ENCODE peak calls at places on chromosome 13, in six cellular contexts. One of them, this sample, is unnamed.

GRCh38 chr13:33153421-33154381 is 131.9 kb downstream of the STARD13 start:
- DNase-seq in GM12878: no peak
- DNase-seq in HepG2: peak; percentile 10
- DNase-seq in endothelial cell of umbilical vein: peak; percentile 96
- DNase-seq in K562: no peak
- DNase-seq in A549: no peak
- DNase-seq in this sample: no peak

GRCh38 chr13:66518068-66518467 is 712.1 kb downstream of the PCDH9 start:
- DNase-seq in GM12878: no peak
- DNase-seq in HepG2: no peak
- DNase-seq in endothelial cell of umbilical vein: no peak
- DNase-seq in K562: no peak
- DNase-seq in A549: no peak
- DNase-seq in this sample: no peak

GRCh38 chr13:73059460-73060250 is 850 bp downstream of the KLF5 start:
- DNase-seq in GM12878: no peak
- DNase-seq in HepG2: peak; percentile 52
- DNase-seq in endothelial cell of umbilical vein: peak; percentile 16
- DNase-seq in K562: peak; percentile 45
- DNase-seq in A549: no peak
- DNase-seq in this sample: peak; percentile 26

GRCh38 chr13:46721054-46721453 is 75.9 kb downstream of the ESD start:
- DNase-seq in GM12878: no peak
- DNase-seq in HepG2: peak; percentile 33
- DNase-seq in endothelial cell of umbilical vein: peak; percentile 83
- DNase-seq in K562: peak; percentile 50
- DNase-seq in A549: peak; percentile 6
- DNase-seq in this sample: peak; percentile 57

GRCh38 chr13:110897521-110897920 is 17.3 kb downstream of the ANKRD10 start:
- DNase-seq in GM12878: no peak
- DNase-seq in HepG2: no peak
- DNase-seq in endothelial cell of umbilical vein: no peak
- DNase-seq in K562: no peak
- DNase-seq in A549: no peak
- DNase-seq in this sample: no peak

GRCh38 chr13:51995677-51996551 is 15.3 kb downstream of the ATP7B start:
- DNase-seq in GM12878: no peak
- DNase-seq in HepG2: no peak
- DNase-seq in endothelial cell of umbilical vein: peak; percentile 30
- DNase-seq in K562: peak; percentile 51
- DNase-seq in A549: no peak
- DNase-seq in this sample: peak; percentile 25

GRCh38 chr13:95553614-95554385 is 1.3 kb downstream of the CLDN10 start:
- DNase-seq in GM12878: no peak
- DNase-seq in HepG2: no peak
- DNase-seq in endothelial cell of umbilical vein: no peak
- DNase-seq in K562: no peak
- DNase-seq in A549: no peak
- DNase-seq in this sample: no peak

GRCh38 chr13:110874508-110874960 is 40.3 kb downstream of the ANKRD10 start:
- DNase-seq in GM12878: no peak
- DNase-seq in HepG2: peak; percentile 37
- DNase-seq in endothelial cell of umbilical vein: peak; percentile 43
- DNase-seq in K562: peak; percentile 90
- DNase-seq in A549: peak; percentile 68
- DNase-seq in this sample: peak; percentile 71

GRCh38 chr13:53501387-53501786 is 472.8 kb downstream of the OLFM4 start:
- DNase-seq in GM12878: no peak
- DNase-seq in HepG2: no peak
- DNase-seq in endothelial cell of umbilical vein: no peak
- DNase-seq in K562: no peak
- DNase-seq in A549: no peak
- DNase-seq in this sample: no peak

GRCh38 chr13:31049833-31050232 is 111.9 kb downstream of the HSPH1 start:
- DNase-seq in GM12878: no peak
- DNase-seq in HepG2: no peak
- DNase-seq in endothelial cell of umbilical vein: no peak
- DNase-seq in K562: no peak
- DNase-seq in A549: no peak
- DNase-seq in this sample: no peak

GRCh38 chr13:59687028-59687427 is 476.7 kb downstream of the DIAPH3 start:
- DNase-seq in GM12878: no peak
- DNase-seq in HepG2: no peak
- DNase-seq in endothelial cell of umbilical vein: no peak
- DNase-seq in K562: no peak
- DNase-seq in A549: no peak
- DNase-seq in this sample: no peak

GRCh38 chr13:84994582-84994981 is 804.6 kb downstream of the SLITRK6 start:
- DNase-seq in GM12878: no peak
- DNase-seq in HepG2: peak; percentile 69
- DNase-seq in endothelial cell of umbilical vein: no peak
- DNase-seq in K562: no peak
- DNase-seq in A549: peak; percentile 2
- DNase-seq in this sample: no peak

GRCh38 chr13:105428816-105429215 is 1106.6 kb downstream of the EFNB2 start:
- DNase-seq in GM12878: no peak
- DNase-seq in HepG2: no peak
- DNase-seq in endothelial cell of umbilical vein: no peak
- DNase-seq in K562: no peak
- DNase-seq in A549: no peak
- DNase-seq in this sample: no peak

GRCh38 chr13:79810018-79810417 is 329.1 kb downstream of the NDFIP2 start:
- DNase-seq in GM12878: no peak
- DNase-seq in HepG2: no peak
- DNase-seq in endothelial cell of umbilical vein: no peak
- DNase-seq in K562: no peak
- DNase-seq in A549: no peak
- DNase-seq in this sample: no peak

GRCh38 chr13:59633290-59633689 is 530.4 kb downstream of the DIAPH3 start:
- DNase-seq in GM12878: no peak
- DNase-seq in HepG2: no peak
- DNase-seq in endothelial cell of umbilical vein: peak; percentile 81
- DNase-seq in K562: no peak
- DNase-seq in A549: no peak
- DNase-seq in this sample: no peak

GRCh38 chr13:52615817-52616216 is 26.4 kb upstream of the HNRNPA1L2 start:
- DNase-seq in GM12878: no peak
- DNase-seq in HepG2: peak; percentile 43
- DNase-seq in endothelial cell of umbilical vein: no peak
- DNase-seq in K562: peak; percentile 9
- DNase-seq in A549: peak; percentile 8
- DNase-seq in this sample: peak; percentile 37

GRCh38 chr13:72849571-72849970 is 67.6 kb downstream of the PIBF1 start:
- DNase-seq in GM12878: no peak
- DNase-seq in HepG2: no peak
- DNase-seq in endothelial cell of umbilical vein: no peak
- DNase-seq in K562: no peak
- DNase-seq in A549: no peak
- DNase-seq in this sample: no peak

GRCh38 chr13:33123066-33123940 is 107.1 kb downstream of the KL start:
- DNase-seq in GM12878: no peak
- DNase-seq in HepG2: peak; percentile 32
- DNase-seq in endothelial cell of umbilical vein: peak; percentile 65
- DNase-seq in K562: no peak
- DNase-seq in A549: no peak
- DNase-seq in this sample: peak; percentile 61

GRCh38 chr13:38384171-38384570 is 34.5 kb downstream of the UFM1 start:
- DNase-seq in GM12878: no peak
- DNase-seq in HepG2: no peak
- DNase-seq in endothelial cell of umbilical vein: no peak
- DNase-seq in K562: no peak
- DNase-seq in A549: no peak
- DNase-seq in this sample: no peak

GRCh38 chr13:110610955-110611595 is 4.3 kb upstream of the NAXD start:
- DNase-seq in GM12878: peak; percentile 63
- DNase-seq in HepG2: no peak
- DNase-seq in endothelial cell of umbilical vein: no peak
- DNase-seq in K562: no peak
- DNase-seq in A549: no peak
- DNase-seq in this sample: no peak

GRCh38 chr13:31111136-31111535 is 50.6 kb downstream of the HSPH1 start:
- DNase-seq in GM12878: no peak
- DNase-seq in HepG2: no peak
- DNase-seq in endothelial cell of umbilical vein: no peak
- DNase-seq in K562: no peak
- DNase-seq in A549: no peak
- DNase-seq in this sample: peak; percentile 14

GRCh38 chr13:112066624-112067004 is 335 bp upstream of the SOX1 start:
- DNase-seq in GM12878: no peak
- DNase-seq in HepG2: no peak
- DNase-seq in endothelial cell of umbilical vein: no peak
- DNase-seq in K562: no peak
- DNase-seq in A549: no peak
- DNase-seq in this sample: no peak

GRCh38 chr13:95033890-95034289 is 267.4 kb downstream of the ABCC4 start:
- DNase-seq in GM12878: no peak
- DNase-seq in HepG2: no peak
- DNase-seq in endothelial cell of umbilical vein: no peak
- DNase-seq in K562: no peak
- DNase-seq in A549: no peak
- DNase-seq in this sample: no peak

GRCh38 chr13:82654851-82655517 is 1227.3 kb downstream of the SLITRK1 start:
- DNase-seq in GM12878: no peak
- DNase-seq in HepG2: no peak
- DNase-seq in endothelial cell of umbilical vein: no peak
- DNase-seq in K562: no peak
- DNase-seq in A549: no peak
- DNase-seq in this sample: no peak

GRCh38 chr13:85236431-85236830 is 562.8 kb downstream of the SLITRK6 start:
- DNase-seq in GM12878: no peak
- DNase-seq in HepG2: no peak
- DNase-seq in endothelial cell of umbilical vein: peak; percentile 74
- DNase-seq in K562: no peak
- DNase-seq in A549: no peak
- DNase-seq in this sample: no peak

GRCh38 chr13:114313061-114313860 is 1.0 kb upstream of the CHAMP1 start:
- DNase-seq in GM12878: peak; percentile 63
- DNase-seq in HepG2: no peak
- DNase-seq in endothelial cell of umbilical vein: peak; percentile 29
- DNase-seq in K562: peak; percentile 47
- DNase-seq in A549: no peak
- DNase-seq in this sample: peak; percentile 46
- TF ChIP-seq POLR2A in GM12878: peak; percentile 28
- TF ChIP-seq POLR2A in HepG2: no peak
- TF ChIP-seq POLR2A in endothelial cell of umbilical vein: no peak
- TF ChIP-seq POLR2A in K562: peak; percentile 44
- TF ChIP-seq POLR2A in A549: no peak
- TF ChIP-seq POLR2A in this sample: no peak

GRCh38 chr13:63435668-63436275 is 2020.1 kb upstream of the PCDH20 start:
- DNase-seq in GM12878: no peak
- DNase-seq in HepG2: no peak
- DNase-seq in endothelial cell of umbilical vein: peak; percentile 24
- DNase-seq in K562: no peak
- DNase-seq in A549: no peak
- DNase-seq in this sample: peak; percentile 16
- H3K4me3 ChIP-seq in GM12878: no peak overlapping the region
- H3K4me3 ChIP-seq in HepG2: no peak overlapping the region
- H3K4me3 ChIP-seq in endothelial cell of umbilical vein: no peak overlapping the region
- H3K4me3 ChIP-seq in K562: no peak overlapping the region
- H3K4me3 ChIP-seq in A549: no peak overlapping the region
- H3K4me3 ChIP-seq in this sample: no peak overlapping the region

GRCh38 chr13:80921971-80922370 is 581.0 kb upstream of the SPRY2 start:
- DNase-seq in GM12878: no peak
- DNase-seq in HepG2: no peak
- DNase-seq in endothelial cell of umbilical vein: no peak
- DNase-seq in K562: no peak
- DNase-seq in A549: no peak
- DNase-seq in this sample: no peak
- TF ChIP-seq MYC in GM12878: no peak
- TF ChIP-seq MYC in HepG2: no peak
- TF ChIP-seq MYC in endothelial cell of umbilical vein: no peak
- TF ChIP-seq MYC in K562: no peak
- TF ChIP-seq MYC in A549: no peak
- TF ChIP-seq MYC in this sample: no peak

DNA sequence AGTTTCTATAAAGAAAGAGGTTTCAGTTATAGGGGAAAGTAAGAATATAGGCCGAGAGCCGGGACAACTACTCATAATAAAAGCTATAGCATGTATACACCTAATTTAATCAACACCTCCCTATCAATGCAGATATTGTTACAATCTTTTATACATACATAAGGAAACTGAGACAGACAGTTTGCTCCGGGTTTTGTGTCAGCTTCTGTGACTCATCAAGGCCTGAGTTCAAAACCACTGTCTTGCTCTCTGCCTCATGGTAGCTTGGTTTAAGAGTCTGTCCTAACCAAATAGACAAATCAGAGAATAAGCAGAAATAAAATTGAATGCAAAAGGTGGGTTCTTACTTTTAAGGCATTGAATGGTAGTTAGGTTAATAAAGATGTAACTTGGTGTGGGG is 222.9 kb downstream of the GGACT start:
- DNase-seq in GM12878: no peak
- DNase-seq in HepG2: no peak
- DNase-seq in endothelial cell of umbilical vein: no peak
- DNase-seq in K562: no peak
- DNase-seq in A549: no peak
- DNase-seq in this sample: no peak
- TF ChIP-seq POLR2A in GM12878: no peak
- TF ChIP-seq POLR2A in HepG2: no peak
- TF ChIP-seq POLR2A in endothelial cell of umbilical vein: no peak
- TF ChIP-seq POLR2A in K562: no peak
- TF ChIP-seq POLR2A in A549: no peak
- TF ChIP-seq POLR2A in this sample: no peak

DNA sequence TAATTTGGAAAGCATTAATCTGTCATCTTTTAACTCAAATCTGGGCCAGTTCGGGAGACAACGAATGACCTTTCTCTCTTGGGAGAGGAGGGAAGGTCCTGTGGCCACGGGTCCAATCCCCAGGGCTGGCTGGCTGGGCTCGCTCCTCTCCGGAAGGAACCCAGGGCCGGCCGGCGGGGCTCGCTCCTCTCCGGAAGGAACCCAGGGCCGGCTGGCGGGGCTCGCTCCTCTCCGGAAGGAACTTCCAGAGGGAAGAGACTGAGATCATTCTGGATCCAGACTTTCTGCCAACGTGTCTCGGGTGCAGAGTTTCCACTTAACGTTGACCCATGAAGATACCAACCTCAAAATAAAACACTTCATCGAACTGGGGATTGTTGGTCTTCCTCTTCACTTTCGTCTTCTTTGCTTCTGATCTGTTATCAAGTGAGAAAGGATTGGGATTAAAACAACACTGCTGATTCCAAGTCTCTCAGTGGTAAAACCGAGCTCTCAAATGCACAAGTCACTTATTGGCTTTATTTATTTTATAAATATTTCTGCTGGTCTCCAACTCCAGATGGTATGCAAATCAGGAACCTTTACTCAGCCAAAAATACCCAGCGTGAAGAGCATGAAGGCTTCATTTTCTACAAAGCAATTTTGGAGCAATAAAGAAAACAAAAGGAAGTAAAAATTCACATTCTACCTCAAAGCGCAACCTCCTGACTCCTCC is 53.3 kb upstream of the C13orf46 start:
- DNase-seq in GM12878: no peak
- DNase-seq in HepG2: no peak
- DNase-seq in endothelial cell of umbilical vein: peak; percentile 23
- DNase-seq in K562: no peak
- DNase-seq in A549: no peak
- DNase-seq in this sample: no peak
- H3K4me3 ChIP-seq in GM12878: no peak overlapping the region
- H3K4me3 ChIP-seq in HepG2: no peak overlapping the region
- H3K4me3 ChIP-seq in endothelial cell of umbilical vein: no peak overlapping the region
- H3K4me3 ChIP-seq in K562: no peak overlapping the region
- H3K4me3 ChIP-seq in A549: no peak overlapping the region
- H3K4me3 ChIP-seq in this sample: no peak overlapping the region